ENCODE peak calls at places on chromosome 22, in five cellular contexts. W is stomach, L is spleen, E is colonic mucosa, D is uterus. S is an unnamed sample.

GRCh38 chr22:32545801-32546200 is 71.2 kb downstream of the FBXO7 start:
- DNase-seq in W (no peak), L (peak; percentile 11), E (no peak), D (peak; percentile 29), S (no peak)

GRCh38 chr22:19844423-19845368 is 10.0 kb downstream of the GNB1L start:
- DNase-seq in E (peak; percentile 22), W (peak; percentile 57), D (no peak), L (peak; percentile 93), S (no peak)

GRCh38 chr22:32378703-32379272 is 21.1 kb downstream of the RFPL3 start:
- DNase-seq in D (no peak), L (no peak), W (no peak), E (peak; percentile 38), S (no peak)

GRCh38 chr22:49119551-49119952 is 708.1 kb downstream of the BRD1 start:
- DNase-seq in W (no peak), L (no peak), D (no peak), E (no peak), S (peak; percentile 34)

GRCh38 chr22:27474711-27475547 is 326.6 kb downstream of the MN1 start:
- DNase-seq in W (no peak), E (no peak), L (no peak), D (peak; percentile 24), S (no peak)

GRCh38 chr22:43825651-43826050 is 13.5 kb upstream of the EFCAB6 start:
- DNase-seq in W (peak; percentile 0), L (no peak), E (no peak), D (no peak), S (no peak)

GRCh38 chr22:20867179-20868099 is 8.6 kb downstream of the SNAP29 start:
- DNase-seq in E (peak; percentile 85), L (no peak), D (peak; percentile 58), W (peak; percentile 66), S (no peak)

GRCh38 chr22:35319244-35319985 is 19.7 kb downstream of the TOM1 start:
- DNase-seq in D (no peak), W (no peak), L (peak; percentile 59), E (no peak), S (no peak)

GRCh38 chr22:37545703-37546435 is 14.4 kb upstream of the CDC42EP1 start:
- DNase-seq in W (peak; percentile 95), E (peak; percentile 95), L (peak; percentile 84), D (peak; percentile 97), S (peak; percentile 55)

GRCh38 chr22:40237241-40237640 is 59.5 kb downstream of the TNRC6B start:
- DNase-seq in W (no peak), E (no peak), L (no peak), D (no peak), S (no peak)

GRCh38 chr22:30705710-30706651 is 11.3 kb downstream of the OSBP2 start:
- DNase-seq in E (no peak), D (no peak), W (no peak), L (peak; percentile 22), S (no peak)

GRCh38 chr22:31898911-31899310 is 45.4 kb upstream of the YWHAH start:
- DNase-seq in W (no peak), E (no peak), L (peak; percentile 6), D (no peak), S (no peak)

GRCh38 chr22:17257091-17257490 is 37.9 kb upstream of the ADA2 start:
- DNase-seq in E (no peak), L (no peak), W (no peak), D (no peak), S (no peak)

GRCh38 chr22:47205562-47205961 is 443.1 kb downstream of the TBC1D22A start:
- DNase-seq in W (peak; percentile 15), D (no peak), L (no peak), E (no peak), S (no peak)

GRCh38 chr22:47294222-47294532 is 531.7 kb downstream of the TBC1D22A start:
- DNase-seq in D (no peak), W (peak; percentile 25), L (no peak), E (no peak), S (no peak)

DNA sequence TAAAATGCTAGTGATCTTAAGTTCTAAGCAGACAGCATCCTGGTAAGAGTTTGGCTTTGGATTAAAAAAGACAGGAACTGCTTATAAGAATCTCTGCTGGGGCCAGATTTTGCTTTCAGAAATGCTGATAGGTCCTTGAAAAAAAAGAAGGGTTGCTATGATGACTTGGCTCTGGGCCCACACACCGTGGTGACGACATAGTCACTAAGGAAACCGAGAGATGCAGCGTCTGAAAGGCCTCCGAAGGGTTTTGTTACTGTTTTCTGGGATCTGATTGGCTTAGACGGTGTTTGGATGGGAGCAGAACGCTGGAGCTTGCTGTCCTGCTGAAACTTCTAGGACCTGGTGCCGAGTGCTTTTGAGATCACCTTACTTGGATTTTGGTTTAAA is 8.4 kb downstream of the FAM118A start:
- DNase-seq in L (peak; percentile 85), W (peak; percentile 84), D (peak; percentile 90), E (peak; percentile 73), S (peak; percentile 80)
- H3K4me3 ChIP-seq in L (peak overlapping the region; percentile 7), W (no peak overlapping the region), D (no peak overlapping the region), E (no peak overlapping the region), S (peak overlapping the region; percentile 55)

DNA sequence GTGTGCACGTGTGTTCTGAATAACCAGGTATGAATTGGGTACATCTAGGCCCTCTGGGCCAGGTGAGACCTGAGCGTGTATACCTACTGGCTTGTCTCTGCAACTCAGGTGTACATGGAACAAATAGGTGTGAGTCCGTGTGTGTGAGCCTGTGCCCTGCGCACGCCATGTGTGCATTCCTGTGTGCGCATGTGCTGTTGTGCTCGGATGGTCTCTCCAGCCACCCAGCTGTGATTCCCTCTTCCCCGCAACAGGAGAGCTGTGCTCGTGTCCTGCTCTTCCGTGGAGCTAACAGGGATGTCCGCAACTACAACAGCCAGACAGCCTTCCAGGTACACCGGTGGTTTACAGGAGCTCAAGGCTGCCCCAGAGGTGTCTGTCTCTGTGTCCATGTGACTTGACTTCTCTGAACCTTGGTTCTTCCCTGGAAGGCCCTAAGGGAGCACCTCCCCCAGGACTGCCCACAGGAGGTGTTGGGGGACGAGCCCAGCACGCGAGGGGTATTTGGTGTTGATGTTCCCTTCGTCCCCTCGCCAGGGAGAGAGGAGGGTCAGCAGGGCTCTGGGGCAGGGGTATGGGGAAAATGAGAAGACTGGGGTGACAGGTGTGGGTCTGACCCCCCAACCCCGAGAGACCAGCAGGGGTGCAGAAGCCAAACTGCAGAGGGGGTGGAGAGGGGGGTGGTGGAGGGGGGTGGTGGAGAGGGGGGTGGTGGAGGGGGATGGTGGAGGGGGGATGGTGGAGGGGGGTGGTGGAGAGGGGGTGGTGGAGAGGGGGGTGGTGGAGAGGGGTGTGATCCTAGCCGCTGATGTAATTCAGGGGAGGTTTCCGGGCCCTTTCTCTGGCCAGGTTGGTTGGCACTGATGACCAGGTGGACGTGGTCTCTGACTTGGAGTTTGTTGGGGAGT is 10.7 kb downstream of the SHANK3 start:
- DNase-seq in L (no peak), D (no peak), W (peak; percentile 16), E (no peak), S (no peak)
- H3K27ac ChIP-seq in L (no peak overlapping the region), D (no peak overlapping the region), W (no peak overlapping the region), E (no peak overlapping the region), S (no peak overlapping the region)

DNA sequence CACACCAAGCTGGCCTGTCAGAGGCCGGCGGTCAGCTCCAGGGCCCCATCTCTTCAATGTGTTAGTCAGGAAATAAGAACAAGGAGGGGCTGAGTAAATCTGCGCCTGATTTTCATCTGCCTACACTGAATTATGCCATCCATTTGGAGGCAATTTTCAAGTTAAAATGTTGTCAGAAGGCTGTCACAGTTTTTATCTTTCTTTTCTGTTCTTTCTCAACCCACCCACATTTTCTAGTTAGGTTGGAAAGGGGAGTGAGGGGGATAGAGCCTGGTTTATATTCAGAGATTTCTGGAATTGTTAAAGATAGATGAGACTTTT is 18.9 kb downstream of the ADORA2A start:
- DNase-seq in E (no peak), W (no peak), L (no peak), D (no peak), S (no peak)
- TF ChIP-seq CTCF in E (no peak), W (no peak), L (no peak), D (no peak), S (no peak)

GRCh38 chr22:24400726-24401596 is 26.4 kb upstream of the ADORA2A start:
- DNase-seq in D (no peak), E (no peak), L (no peak), W (no peak), S (no peak)
- H3K4me3 ChIP-seq in D (no peak overlapping the region), E (no peak overlapping the region), L (peak overlapping the region; percentile 15), W (no peak overlapping the region), S (peak overlapping the region; percentile 19)

GRCh38 chr22:23693979-23694680 is 3.3 kb downstream of the RGL4 start:
- DNase-seq in D (no peak), L (no peak), W (no peak), E (no peak), S (no peak)

GRCh38 chr22:23697031-23697970 is 6.5 kb downstream of the RGL4 start:
- DNase-seq in D (no peak), E (no peak), L (no peak), W (no peak), S (no peak)

GRCh38 chr22:23696326-23696851 is 5.6 kb downstream of the RGL4 start:
- DNase-seq in W (peak; percentile 51), E (no peak), L (peak; percentile 93), D (no peak), S (no peak)

GRCh38 chr22:23695141-23695540 is 4.3 kb downstream of the RGL4 start:
- DNase-seq in E (no peak), L (no peak), W (no peak), D (no peak), S (no peak)

DNA sequence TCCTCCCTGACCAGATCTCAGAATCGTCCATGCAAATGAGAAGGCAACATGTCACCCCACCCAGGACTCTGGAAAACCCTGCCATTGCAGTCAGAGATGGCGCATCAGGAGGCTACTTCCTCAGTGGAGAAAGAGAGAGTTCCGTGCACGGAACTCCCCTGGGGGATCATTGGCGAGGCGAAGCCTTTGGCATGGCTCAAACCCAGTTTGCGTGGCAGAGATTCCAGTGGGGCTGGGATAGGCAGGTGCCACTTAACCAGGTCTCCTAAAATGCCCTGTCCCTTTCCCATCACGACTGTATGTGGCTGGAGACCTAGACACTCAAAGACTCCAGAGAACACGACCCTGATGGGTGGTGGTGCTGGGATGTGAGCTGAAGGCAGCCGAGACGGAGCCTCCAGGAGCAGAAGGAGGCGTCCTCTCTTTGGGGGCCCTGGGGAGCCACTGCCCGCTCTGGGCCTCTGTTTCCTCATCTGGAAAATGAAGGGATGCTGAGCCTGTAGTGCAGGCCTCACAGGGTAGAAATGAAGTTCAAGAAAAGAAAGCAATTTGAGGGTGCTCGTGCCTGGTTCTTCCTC is 5.0 kb downstream of the RGL4 start:
- DNase-seq in D (no peak), W (no peak), L (no peak), E (no peak), S (no peak)
- H3K27ac ChIP-seq in D (no peak overlapping the region), W (no peak overlapping the region), L (peak overlapping the region; percentile 84), E (peak overlapping the region; percentile 24), S (no peak overlapping the region)

GRCh38 chr22:45831394-45831793 is 145.6 kb downstream of the WNT7B start:
- DNase-seq in L (no peak), D (no peak), W (no peak), E (no peak), S (no peak)
- TF ChIP-seq CTCF in L (no peak), D (no peak), W (no peak), E (no peak), S (no peak)

DNA sequence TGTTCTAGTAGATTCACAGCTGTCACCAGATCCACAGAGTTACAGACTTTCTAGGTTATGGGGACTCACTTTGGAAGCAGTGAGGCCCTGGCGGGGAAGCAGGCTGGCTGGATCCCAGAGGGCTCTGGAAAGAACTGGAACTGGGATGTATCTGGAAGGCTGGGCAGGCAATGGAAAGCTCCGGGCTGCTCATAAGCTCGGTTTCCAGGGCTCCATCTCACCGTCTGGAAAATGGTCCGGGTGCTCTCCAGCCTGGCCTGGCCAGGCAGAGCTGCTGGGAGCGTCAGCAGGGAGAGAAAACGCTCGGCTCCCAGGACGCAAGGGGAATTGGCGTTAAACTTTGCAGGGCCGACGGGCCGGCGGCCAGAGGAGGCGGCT is 339 bp upstream of the SEZ6L start:
- DNase-seq in D (no peak), L (no peak), W (no peak), E (no peak), S (no peak)
- H3K4me3 ChIP-seq in D (no peak overlapping the region), L (peak overlapping the region; percentile 39), W (peak overlapping the region; percentile 45), E (peak overlapping the region; percentile 15), S (peak overlapping the region; percentile 72)